ENCODE peak calls at places on chromosome 17, in seven cellular contexts. One of them, this sample, is unnamed.

GRCh38 chr17:7354262-7354781 is 634 bp upstream of the TMEM95 start:
- DNase-seq in NCI-H1048: no peak
- DNase-seq in AG04450: no peak
- DNase-seq in Peyer's patch: no peak
- DNase-seq in heart right ventricle: no peak
- DNase-seq in EL: peak
- DNase-seq in cardiac muscle cell: peak
- DNase-seq in this sample: no peak

GRCh38 chr17:27256225-27257030 is 37.5 kb upstream of the WSB1 start:
- DNase-seq in heart right ventricle: no peak
- DNase-seq in EL: peak
- DNase-seq in Peyer's patch: no peak
- DNase-seq in AG04450: peak
- DNase-seq in cardiac muscle cell: peak
- DNase-seq in NCI-H1048: no peak
- DNase-seq in this sample: no peak

GRCh38 chr17:42407289-42407836 is 15.7 kb downstream of the CAVIN1 start:
- DNase-seq in heart right ventricle: peak
- DNase-seq in Peyer's patch: peak
- DNase-seq in NCI-H1048: no peak
- DNase-seq in AG04450: no peak
- DNase-seq in cardiac muscle cell: peak
- DNase-seq in EL: peak
- DNase-seq in this sample: peak

GRCh38 chr17:13582776-13583414 is 18.8 kb downstream of the HS3ST3A1 start:
- DNase-seq in heart right ventricle: no peak
- DNase-seq in AG04450: no peak
- DNase-seq in NCI-H1048: no peak
- DNase-seq in EL: peak
- DNase-seq in Peyer's patch: no peak
- DNase-seq in cardiac muscle cell: no peak
- DNase-seq in this sample: no peak

GRCh38 chr17:61000911-61001310 is 323.3 kb downstream of the BCAS3 start:
- DNase-seq in cardiac muscle cell: peak
- DNase-seq in AG04450: peak
- DNase-seq in EL: peak
- DNase-seq in heart right ventricle: no peak
- DNase-seq in NCI-H1048: no peak
- DNase-seq in Peyer's patch: no peak
- DNase-seq in this sample: no peak

GRCh38 chr17:58300336-58300735 is 19.6 kb upstream of the MPO start:
- DNase-seq in cardiac muscle cell: no peak
- DNase-seq in heart right ventricle: no peak
- DNase-seq in NCI-H1048: no peak
- DNase-seq in AG04450: no peak
- DNase-seq in Peyer's patch: no peak
- DNase-seq in EL: no peak
- DNase-seq in this sample: no peak

GRCh38 chr17:4950075-4950756 is 703 bp upstream of the ENO3 start:
- DNase-seq in AG04450: no peak
- DNase-seq in cardiac muscle cell: no peak
- DNase-seq in EL: no peak
- DNase-seq in heart right ventricle: peak
- DNase-seq in NCI-H1048: no peak
- DNase-seq in Peyer's patch: peak
- DNase-seq in this sample: no peak

GRCh38 chr17:56679148-56679766 is 85.8 kb downstream of the NOG start:
- DNase-seq in NCI-H1048: no peak
- DNase-seq in heart right ventricle: no peak
- DNase-seq in EL: peak
- DNase-seq in Peyer's patch: no peak
- DNase-seq in cardiac muscle cell: peak
- DNase-seq in AG04450: no peak
- DNase-seq in this sample: no peak

GRCh38 chr17:27552467-27552779 is 78.6 kb upstream of the LGALS9 start:
- DNase-seq in AG04450: no peak
- DNase-seq in cardiac muscle cell: peak
- DNase-seq in NCI-H1048: no peak
- DNase-seq in Peyer's patch: no peak
- DNase-seq in heart right ventricle: no peak
- DNase-seq in EL: peak
- DNase-seq in this sample: no peak

GRCh38 chr17:41463746-41464145 is 3.4 kb downstream of the KRT32 start:
- DNase-seq in cardiac muscle cell: no peak
- DNase-seq in heart right ventricle: no peak
- DNase-seq in EL: no peak
- DNase-seq in Peyer's patch: no peak
- DNase-seq in AG04450: no peak
- DNase-seq in NCI-H1048: no peak
- DNase-seq in this sample: no peak

GRCh38 chr17:37024181-37024637 is 75.5 kb downstream of the AATF start:
- DNase-seq in cardiac muscle cell: peak
- DNase-seq in heart right ventricle: no peak
- DNase-seq in AG04450: no peak
- DNase-seq in EL: no peak
- DNase-seq in NCI-H1048: no peak
- DNase-seq in Peyer's patch: no peak
- DNase-seq in this sample: no peak

GRCh38 chr17:31686495-31686894 is 172.5 kb downstream of the COPRS start:
- DNase-seq in cardiac muscle cell: no peak
- DNase-seq in heart right ventricle: no peak
- DNase-seq in EL: no peak
- DNase-seq in NCI-H1048: no peak
- DNase-seq in Peyer's patch: no peak
- DNase-seq in AG04450: no peak
- DNase-seq in this sample: no peak

GRCh38 chr17:61325382-61326073 is 74.1 kb upstream of the TBX2 start:
- DNase-seq in Peyer's patch: no peak
- DNase-seq in cardiac muscle cell: no peak
- DNase-seq in AG04450: no peak
- DNase-seq in NCI-H1048: no peak
- DNase-seq in heart right ventricle: no peak
- DNase-seq in EL: peak
- DNase-seq in this sample: no peak

GRCh38 chr17:29584452-29585079 is 4.9 kb downstream of the GIT1 start:
- DNase-seq in AG04450: no peak
- DNase-seq in NCI-H1048: no peak
- DNase-seq in EL: no peak
- DNase-seq in cardiac muscle cell: no peak
- DNase-seq in heart right ventricle: peak
- DNase-seq in Peyer's patch: no peak
- DNase-seq in this sample: no peak

GRCh38 chr17:73634629-73635028 is 9.6 kb downstream of the SDK2 start:
- DNase-seq in EL: no peak
- DNase-seq in Peyer's patch: no peak
- DNase-seq in cardiac muscle cell: no peak
- DNase-seq in NCI-H1048: no peak
- DNase-seq in heart right ventricle: no peak
- DNase-seq in AG04450: no peak
- DNase-seq in this sample: no peak

GRCh38 chr17:57480438-57481196 is 224.3 kb downstream of the MSI2 start:
- DNase-seq in heart right ventricle: no peak
- DNase-seq in AG04450: no peak
- DNase-seq in cardiac muscle cell: peak
- DNase-seq in Peyer's patch: no peak
- DNase-seq in EL: peak
- DNase-seq in NCI-H1048: no peak
- DNase-seq in this sample: no peak

GRCh38 chr17:56305017-56305416 is 151.7 kb downstream of the ANKFN1 start:
- DNase-seq in NCI-H1048: no peak
- DNase-seq in heart right ventricle: no peak
- DNase-seq in EL: no peak
- DNase-seq in cardiac muscle cell: no peak
- DNase-seq in AG04450: no peak
- DNase-seq in Peyer's patch: no peak
- DNase-seq in this sample: no peak

GRCh38 chr17:16911141-16911937 is 60.6 kb downstream of the TNFRSF13B start:
- DNase-seq in NCI-H1048: no peak
- DNase-seq in cardiac muscle cell: peak
- DNase-seq in heart right ventricle: no peak
- DNase-seq in EL: no peak
- DNase-seq in Peyer's patch: peak
- DNase-seq in AG04450: no peak
- DNase-seq in this sample: peak

GRCh38 chr17:79065105-79065670 is 9.4 kb upstream of the ENGASE start:
- DNase-seq in Peyer's patch: peak
- DNase-seq in EL: peak
- DNase-seq in cardiac muscle cell: peak
- DNase-seq in NCI-H1048: no peak
- DNase-seq in heart right ventricle: no peak
- DNase-seq in AG04450: no peak
- DNase-seq in this sample: no peak

GRCh38 chr17:6241996-6242395 is 171.8 kb downstream of the WSCD1 start:
- DNase-seq in cardiac muscle cell: no peak
- DNase-seq in Peyer's patch: no peak
- DNase-seq in AG04450: no peak
- DNase-seq in NCI-H1048: no peak
- DNase-seq in heart right ventricle: no peak
- DNase-seq in EL: no peak
- DNase-seq in this sample: no peak

GRCh38 chr17:62186841-62187240 is 121.8 kb upstream of the MED13 start:
- DNase-seq in AG04450: no peak
- DNase-seq in EL: no peak
- DNase-seq in Peyer's patch: no peak
- DNase-seq in cardiac muscle cell: no peak
- DNase-seq in heart right ventricle: no peak
- DNase-seq in NCI-H1048: no peak
- DNase-seq in this sample: no peak

GRCh38 chr17:55159251-55159650 is 105.5 kb upstream of the HLF start:
- DNase-seq in Peyer's patch: no peak
- DNase-seq in EL: peak
- DNase-seq in cardiac muscle cell: no peak
- DNase-seq in NCI-H1048: no peak
- DNase-seq in AG04450: no peak
- DNase-seq in heart right ventricle: no peak
- DNase-seq in this sample: no peak

GRCh38 chr17:18988546-18989173 is 15.9 kb downstream of the FAM83G start:
- DNase-seq in heart right ventricle: no peak
- DNase-seq in Peyer's patch: peak
- DNase-seq in EL: no peak
- DNase-seq in cardiac muscle cell: no peak
- DNase-seq in NCI-H1048: no peak
- DNase-seq in AG04450: no peak
- DNase-seq in this sample: no peak

GRCh38 chr17:2899911-2900310 is 103.7 kb downstream of the RAP1GAP2 start:
- DNase-seq in AG04450: no peak
- DNase-seq in NCI-H1048: no peak
- DNase-seq in EL: no peak
- DNase-seq in heart right ventricle: no peak
- DNase-seq in cardiac muscle cell: no peak
- DNase-seq in Peyer's patch: no peak
- DNase-seq in this sample: no peak

GRCh38 chr17:78032166-78032565 is 73.7 kb downstream of the TNRC6C start:
- DNase-seq in AG04450: no peak
- DNase-seq in EL: peak
- DNase-seq in Peyer's patch: no peak
- DNase-seq in cardiac muscle cell: peak
- DNase-seq in NCI-H1048: no peak
- DNase-seq in heart right ventricle: no peak
- DNase-seq in this sample: no peak

GRCh38 chr17:64679710-64680216 is 17.7 kb upstream of the SMURF2 start:
- DNase-seq in heart right ventricle: no peak
- DNase-seq in NCI-H1048: no peak
- DNase-seq in cardiac muscle cell: peak
- DNase-seq in AG04450: peak
- DNase-seq in EL: peak
- DNase-seq in Peyer's patch: no peak
- DNase-seq in this sample: peak